ENCODE peak calls at places on chromosomes 5 and 9, in ten cellular contexts. T is Peyer's patch, Z is HCT116, M is transverse colon, P is kidney, R is right lobe of liver, C is H9, S is GM13976, G is epithelial cell of proximal tubule, U is osteocyte. O is an unnamed sample.

GRCh38 chr5:35859101-35859661 is 2.5 kb downstream of the IL7R start:
- DNase-seq in P (no peak), U (no peak), T (no peak), M (no peak), G (no peak), R (no peak), C (no peak), S (no peak), Z (no peak), O (no peak)

GRCh38 chr5:99639905-99640304 is 711.1 kb upstream of the CHD1 start:
- DNase-seq in P (no peak), G (no peak), Z (no peak), S (no peak), T (no peak), U (no peak), C (no peak), R (no peak), M (no peak), O (no peak)

GRCh38 chr9:105073147-105073546 is 145.2 kb upstream of the ABCA1 start:
- DNase-seq in S (no peak), U (no peak), T (no peak), C (no peak), P (no peak), R (no peak), M (no peak), Z (no peak), G (no peak), O (no peak)

GRCh38 chr5:30401479-30402058 is 791.9 kb upstream of the CDH6 start:
- DNase-seq in T (peak), Z (no peak), M (peak), G (peak), U (no peak), R (peak), P (no peak), C (peak), S (no peak), O (no peak)

GRCh38 chr5:144206136-144206535 is 35.5 kb downstream of the KCTD16 start:
- DNase-seq in Z (no peak), S (no peak), C (no peak), U (no peak), M (no peak), G (no peak), T (no peak), P (no peak), R (no peak), O (no peak)

GRCh38 chr9:4762889-4763521 is 22.0 kb upstream of the AK3 start:
- DNase-seq in Z (no peak), S (peak), M (peak), C (peak), T (peak), R (peak), U (no peak), G (no peak), P (peak), O (peak)

GRCh38 chr5:117454716-117455212 is 880.1 kb upstream of the SEMA6A start:
- DNase-seq in Z (peak), C (peak), U (no peak), T (peak), S (peak), G (no peak), P (peak), M (peak), R (peak), O (no peak)

GRCh38 chr9:14246951-14247350 is 67.0 kb downstream of the NFIB start:
- DNase-seq in T (no peak), G (no peak), U (no peak), C (no peak), R (no peak), P (no peak), M (no peak), S (no peak), Z (no peak), O (no peak)

GRCh38 chr5:170479484-170479883 is 24.3 kb upstream of the KCNIP1 start:
- DNase-seq in T (no peak), M (no peak), P (no peak), Z (no peak), R (no peak), S (no peak), U (no peak), C (peak), G (peak), O (no peak)

DNA sequence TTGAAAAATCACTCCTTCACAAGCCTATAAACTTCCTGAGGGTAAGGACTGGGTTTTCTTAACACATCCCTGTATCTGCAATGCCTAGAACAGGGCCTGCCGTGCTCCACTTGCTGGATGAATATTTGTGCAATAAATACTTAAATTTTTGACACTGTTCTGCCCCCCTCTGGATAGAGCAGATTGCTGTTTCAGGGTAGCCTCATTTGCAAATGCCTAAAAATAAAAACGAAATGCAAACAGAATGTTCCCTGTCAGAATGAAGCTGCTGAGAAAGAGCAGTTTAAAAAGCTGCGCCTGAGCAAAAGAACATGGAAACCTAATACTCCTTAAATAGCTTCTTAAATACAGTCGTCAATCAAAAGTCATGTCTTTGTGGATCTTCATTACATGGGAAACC is 385.3 kb downstream of the PRELID2 start:
- DNase-seq in S (no peak), T (no peak), P (no peak), U (no peak), G (no peak), C (no peak), Z (no peak), M (no peak), R (no peak), O (no peak)
- TF ChIP-seq CTCF in S (no peak), T (no peak), P (no peak), U (no peak), G (no peak), C (no peak), Z (peak), M (no peak), R (no peak), O (no peak)

GRCh38 chr9:95650720-95651119 is 133.9 kb upstream of the PTCH1 start:
- DNase-seq in C (no peak), S (no peak), G (no peak), P (no peak), U (no peak), M (no peak), T (no peak), R (no peak), Z (no peak), O (no peak)
- TF ChIP-seq CTCF in C (no peak), S (no peak), G (no peak), P (no peak), U (no peak), M (no peak), T (no peak), R (no peak), Z (no peak), O (no peak)

GRCh38 chr5:115170128-115170923 is 618 bp upstream of the TRIM36 start:
- DNase-seq in G (no peak), M (no peak), Z (no peak), C (no peak), U (no peak), T (no peak), S (peak), R (peak), P (peak), O (no peak)
- TF ChIP-seq CTCF in G (no peak), M (no peak), Z (no peak), C (no peak), U (no peak), T (no peak), S (no peak), R (no peak), P (no peak), O (no peak)

DNA sequence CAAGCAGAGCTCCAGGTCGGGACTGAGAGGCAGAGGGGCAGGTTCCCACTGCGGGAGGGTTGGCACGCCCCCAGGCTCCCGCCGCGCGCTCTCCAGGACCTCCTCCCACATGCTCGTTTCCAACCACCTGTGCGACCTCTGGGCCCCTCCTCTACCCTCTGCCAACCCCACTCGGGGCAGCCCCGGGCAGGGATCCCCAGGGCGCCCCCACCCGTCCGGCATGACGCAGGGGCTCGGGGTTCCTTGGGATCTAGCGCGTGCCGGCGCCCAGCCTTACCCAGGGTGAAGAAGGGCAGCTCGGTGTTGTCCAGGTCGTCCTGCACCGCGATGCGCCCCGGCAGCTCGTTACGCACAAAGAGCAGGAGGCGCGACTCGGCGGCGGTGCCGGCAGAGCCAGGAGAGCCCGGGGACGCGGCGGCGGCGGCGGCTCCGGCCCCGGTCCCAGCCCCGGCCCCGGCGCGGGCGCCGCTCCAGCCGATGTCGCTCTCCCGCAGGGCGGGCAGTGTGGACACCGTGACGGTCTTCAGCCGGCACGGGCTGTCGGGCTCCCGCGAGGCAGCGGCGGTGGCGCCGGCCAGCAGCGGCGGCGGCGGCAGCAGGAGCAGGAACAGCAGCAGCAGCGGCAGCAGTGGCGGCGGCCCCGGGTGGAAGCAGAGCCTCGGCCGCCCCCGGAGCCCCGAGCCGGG is 494 bp downstream of the ASTN2 start:
- DNase-seq in Z (no peak), G (no peak), R (peak), M (no peak), C (peak), T (no peak), U (no peak), P (peak), S (peak), O (no peak)
- TF ChIP-seq CTCF in Z (no peak), G (no peak), R (no peak), M (no peak), C (no peak), T (no peak), U (no peak), P (no peak), S (no peak), O (no peak)

DNA sequence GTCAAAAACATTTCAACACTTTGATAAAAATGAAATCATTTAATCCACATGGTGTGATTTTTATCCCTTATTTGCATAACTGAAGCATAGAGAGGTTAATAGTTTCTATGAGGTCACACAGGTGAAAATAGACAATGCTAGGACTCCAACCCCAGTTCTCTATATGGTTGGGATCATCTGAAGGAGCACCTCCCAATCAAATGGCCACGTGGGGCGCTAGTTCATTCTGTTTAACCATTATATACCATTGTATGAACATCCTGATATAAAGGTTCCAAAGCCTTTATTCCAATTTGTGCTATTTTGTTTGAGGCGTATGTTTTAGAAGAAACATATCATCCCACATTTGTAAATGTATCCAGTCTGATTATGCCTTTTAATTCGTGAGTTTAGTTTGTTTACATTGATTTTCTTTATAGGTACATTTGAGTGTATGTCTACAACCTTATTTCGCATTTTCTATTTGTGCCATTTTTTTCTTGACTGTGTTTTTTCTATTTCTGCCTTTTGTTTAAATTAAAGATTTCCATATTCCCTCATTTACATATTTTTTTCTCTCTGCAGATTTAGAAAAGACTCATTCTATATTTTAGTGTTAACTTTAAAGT is 1092.0 kb downstream of the MAT2B start:
- DNase-seq in P (no peak), S (peak), R (no peak), T (no peak), U (no peak), G (no peak), M (no peak), C (no peak), Z (no peak), O (no peak)
- TF ChIP-seq CTCF in P (no peak), S (peak), R (peak), T (peak), U (peak), G (peak), M (no peak), C (peak), Z (peak), O (no peak)

GRCh38 chr9:128203842-128204551 is 818 bp downstream of the DNM1 start:
- DNase-seq in S (no peak), T (no peak), C (peak), P (no peak), R (peak), U (no peak), G (no peak), M (no peak), Z (no peak), O (no peak)

GRCh38 chr9:128207076-128207731 is 4.0 kb downstream of the DNM1 start:
- DNase-seq in T (no peak), Z (no peak), C (no peak), P (no peak), G (no peak), M (no peak), R (no peak), U (no peak), S (no peak), O (no peak)

GRCh38 chr9:128206484-128206883 is 3.3 kb downstream of the DNM1 start:
- DNase-seq in M (no peak), T (no peak), R (no peak), U (no peak), Z (no peak), C (no peak), G (no peak), P (no peak), S (no peak), O (no peak)

GRCh38 chr9:128204858-128205257 is 1.7 kb downstream of the DNM1 start:
- DNase-seq in T (no peak), G (no peak), C (no peak), S (no peak), U (no peak), R (peak), P (no peak), M (no peak), Z (no peak), O (no peak)

GRCh38 chr9:128205296-128205944 is 2.2 kb downstream of the DNM1 start:
- DNase-seq in G (no peak), T (no peak), U (no peak), Z (no peak), S (no peak), C (no peak), M (no peak), R (no peak), P (no peak), O (no peak)
- TF ChIP-seq CTCF in G (no peak), T (no peak), U (no peak), Z (no peak), S (no peak), C (no peak), M (no peak), R (no peak), P (no peak), O (no peak)

GRCh38 chr5:95711501-95712346 is 19.4 kb upstream of the RHOBTB3 start:
- DNase-seq in G (no peak), S (no peak), Z (no peak), M (no peak), T (no peak), P (no peak), R (no peak), U (no peak), C (peak), O (no peak)

GRCh38 chr5:95713960-95714710 is 17.0 kb upstream of the RHOBTB3 start:
- DNase-seq in C (no peak), T (no peak), U (no peak), Z (no peak), M (no peak), S (no peak), P (no peak), R (no peak), G (no peak), O (no peak)

GRCh38 chr5:95709967-95710650 is 21.0 kb upstream of the RHOBTB3 start:
- DNase-seq in G (no peak), U (no peak), S (no peak), M (no peak), C (peak), T (no peak), P (peak), R (peak), Z (peak), O (peak)

GRCh38 chr5:95715799-95716461 is 15.2 kb upstream of the RHOBTB3 start:
- DNase-seq in T (no peak), U (no peak), C (no peak), M (no peak), Z (peak), S (peak), G (peak), R (no peak), P (no peak), O (no peak)

GRCh38 chr5:95712347-95712958 is 18.7 kb upstream of the RHOBTB3 start:
- DNase-seq in R (no peak), Z (peak), T (peak), C (no peak), P (no peak), G (peak), U (no peak), S (no peak), M (no peak), O (no peak)
- TF ChIP-seq CTCF in R (no peak), Z (no peak), T (no peak), C (no peak), P (no peak), G (no peak), U (no peak), S (no peak), M (no peak), O (no peak)

GRCh38 chr9:68530618-68531017 is 10.1 kb downstream of the TMEM252 start:
- DNase-seq in P (peak), S (no peak), T (peak), Z (no peak), U (no peak), R (peak), G (peak), M (peak), C (peak), O (peak)
- TF ChIP-seq CTCF in P (peak), S (no peak), T (peak), Z (no peak), U (no peak), R (peak), G (peak), M (no peak), C (peak), O (no peak)

O was measured in sigmoid colon.